ENCODE peak calls at places on chromosomes 12 and 14, in seven cellular contexts. F is ovary, W is esophagus squamous epithelium, X is SK-N-SH, G is tibial artery, M is A549, S is AG04450. H is an unnamed sample.

GRCh38 chr14:102708494-102708893 is 68.8 kb upstream of the TRAF3 start:
- DNase-seq in F (no peak), W (no peak), X (no peak), G (no peak), M (no peak), S (no peak), H (no peak)

GRCh38 chr14:100804558-100805309 is 21.2 kb upstream of the MEG3 start:
- DNase-seq in F (no peak), W (no peak), X (no peak), G (no peak), M (no peak), S (no peak), H (no peak)

GRCh38 chr12:50425859-50426258 is 25.2 kb downstream of the LARP4 start:
- DNase-seq in F (no peak), W (no peak), X (no peak), G (no peak), M (no peak), S (no peak), H (peak)

GRCh38 chr14:38589747-38590350 is 334.0 kb upstream of the CLEC14A start:
- DNase-seq in F (no peak), W (no peak), X (no peak), G (no peak), M (no peak), S (no peak), H (no peak)

GRCh38 chr14:47040490-47040889 is 388.9 kb upstream of the RPL10L start:
- DNase-seq in F (no peak), W (no peak), X (no peak), G (no peak), M (peak), S (no peak), H (peak)

GRCh38 chr12:24894869-24895268 is 54.0 kb downstream of the BCAT1 start:
- DNase-seq in F (no peak), W (no peak), X (no peak), G (no peak), M (no peak), S (no peak), H (no peak)

GRCh38 chr12:77133566-77133965 is 68.2 kb upstream of the E2F7 start:
- DNase-seq in F (peak), W (no peak), X (no peak), G (no peak), M (peak), S (no peak), H (peak)

GRCh38 chr12:3694673-3695072 is 58.2 kb downstream of the CRACR2A start:
- DNase-seq in F (no peak), W (no peak), X (no peak), G (no peak), M (no peak), S (no peak), H (no peak)

GRCh38 chr14:98194821-98195220 is 1077.2 kb downstream of the BCL11B start:
- DNase-seq in F (no peak), W (no peak), X (no peak), G (no peak), M (no peak), S (no peak), H (no peak)

GRCh38 chr12:32589165-32589891 is 89.8 kb upstream of the DNM1L start:
- DNase-seq in F (no peak), W (no peak), X (no peak), G (no peak), M (no peak), S (no peak), H (no peak)

GRCh38 chr12:5691943-5692342 is 253.1 kb downstream of the ANO2 start:
- DNase-seq in F (no peak), W (no peak), X (no peak), G (no peak), M (no peak), S (no peak), H (no peak)

GRCh38 chr14:94173471-94173884 is 644 bp upstream of the PPP4R4 start:
- DNase-seq in F (no peak), W (no peak), X (no peak), G (no peak), M (no peak), S (no peak), H (no peak)

GRCh38 chr14:103523583-103523969 is 946 bp upstream of the CKB start:
- DNase-seq in F (no peak), W (no peak), X (no peak), G (no peak), M (no peak), S (no peak), H (no peak)

GRCh38 chr12:5807090-5807414 is 138.0 kb downstream of the ANO2 start:
- DNase-seq in F (no peak), W (no peak), X (no peak), G (no peak), M (no peak), S (no peak), H (no peak)

GRCh38 chr14:69008411-69008810 is 29.3 kb upstream of the ACTN1 start:
- DNase-seq in F (no peak), W (no peak), X (no peak), G (no peak), M (no peak), S (no peak), H (peak)

GRCh38 chr12:114835031-114835430 is 151.1 kb upstream of the TBX3 start:
- DNase-seq in F (no peak), W (no peak), X (no peak), G (no peak), M (no peak), S (peak), H (peak)

GRCh38 chr14:34203271-34203722 is 252.4 kb upstream of the EGLN3 start:
- DNase-seq in F (no peak), W (no peak), X (no peak), G (no peak), M (peak), S (no peak), H (no peak)

GRCh38 chr12:105214141-105214540 is 21.8 kb downstream of the APPL2 start:
- DNase-seq in F (no peak), W (no peak), X (no peak), G (no peak), M (peak), S (no peak), H (peak)

GRCh38 chr14:57725399-57726077 is 140.4 kb downstream of the SLC35F4 start:
- DNase-seq in F (no peak), W (no peak), X (no peak), G (no peak), M (peak), S (no peak), H (peak)

GRCh38 chr14:76710093-76711010 is 50.9 kb upstream of the VASH1 start:
- DNase-seq in F (no peak), W (no peak), X (peak), G (no peak), M (peak), S (peak), H (peak)

GRCh38 chr12:110256780-110257431 is 24.1 kb upstream of the ATP2A2 start:
- DNase-seq in F (no peak), W (no peak), X (no peak), G (peak), M (peak), S (no peak), H (peak)

GRCh38 chr14:68476212-68476964 is 316.5 kb downstream of the ZFP36L1 start:
- DNase-seq in F (no peak), W (no peak), X (no peak), G (peak), M (peak), S (peak), H (no peak)

GRCh38 chr14:51398898-51399297 is 158.9 kb downstream of the TMX1 start:
- DNase-seq in F (no peak), W (no peak), X (no peak), G (no peak), M (peak), S (peak), H (no peak)

GRCh38 chr12:104865080-104865479 is 93.0 kb downstream of the SLC41A2 start:
- DNase-seq in F (no peak), W (no peak), X (no peak), G (no peak), M (no peak), S (no peak), H (no peak)

GRCh38 chr14:99574099-99574880 is 29.7 kb downstream of the CCDC85C start:
- DNase-seq in F (peak), W (no peak), X (peak), G (no peak), M (peak), S (peak), H (peak)

GRCh38 chr12:120445911-120446909 is at the start of the genes GATC and TRIAP1:
- DNase-seq in F (peak), W (peak), X (peak), G (peak), M (peak), S (no peak), H (peak)

GRCh38 chr12:14904854-14905253 is 19.2 kb upstream of the MGP start:
- DNase-seq in F (no peak), W (no peak), X (no peak), G (no peak), M (no peak), S (no peak), H (no peak)

GRCh38 chr12:124754949-124755800 is 108.5 kb downstream of the SCARB1 start:
- DNase-seq in F (peak), W (no peak), X (peak), G (peak), M (no peak), S (no peak), H (no peak)

GRCh38 chr14:38073641-38074040 is 134.1 kb upstream of the SSTR1 start:
- DNase-seq in F (no peak), W (no peak), X (no peak), G (no peak), M (no peak), S (no peak), H (no peak)

GRCh38 chr14:61631044-61631692 is 64.1 kb upstream of the HIF1A start:
- DNase-seq in F (no peak), W (no peak), X (no peak), G (no peak), M (no peak), S (no peak), H (no peak)

GRCh38 chr12:53219116-53219955 is 12.3 kb upstream of the ITGB7 start:
- DNase-seq in F (no peak), W (no peak), X (no peak), G (peak), M (peak), S (no peak), H (no peak)

GRCh38 chr12:57621497-57622292 is 10.5 kb downstream of the ARHGEF25 start:
- DNase-seq in F (peak), W (no peak), X (peak), G (peak), M (peak), S (no peak), H (peak)

GRCh38 chr12:50221228-50222008 is 54.2 kb upstream of the CERS5 start:
- DNase-seq in F (no peak), W (no peak), X (peak), G (no peak), M (peak), S (peak), H (peak)

GRCh38 chr12:109827566-109828550 is 5.3 kb downstream of the TRPV4 start:
- DNase-seq in F (no peak), W (no peak), X (no peak), G (peak), M (no peak), S (no peak), H (peak)

DNA sequence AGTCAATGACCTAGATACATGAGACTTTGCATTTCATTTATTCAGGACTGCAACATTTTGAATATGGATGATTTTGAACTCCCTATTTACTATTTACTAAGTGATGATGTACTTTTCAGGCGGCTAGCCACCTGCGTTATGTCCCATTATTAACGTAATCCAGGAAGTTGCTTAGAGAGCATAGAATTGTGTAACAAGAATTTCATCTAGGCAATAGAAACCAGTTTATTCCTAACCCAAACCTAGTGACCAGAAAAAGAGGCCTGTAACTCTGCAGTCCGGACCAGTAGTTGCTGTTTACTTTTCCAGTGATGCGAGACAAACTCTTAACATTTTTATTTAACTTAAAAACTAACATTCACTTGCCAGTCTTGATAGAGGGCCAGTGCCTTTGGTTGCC is 12.3 kb downstream of the NUDT4 start:
- DNase-seq in F (no peak), W (no peak), X (no peak), G (no peak), M (no peak), S (no peak), H (no peak)
- H3K4me3 ChIP-seq in F (no peak), W (no peak), X (no peak), G (no peak), M (no peak), S (no peak), H (no peak)

GRCh38 chr14:32202941-32203882 is at the start of gene RNU6-8:
- DNase-seq in F (peak), W (peak), X (peak), G (peak), M (peak), S (peak), H (peak)

GRCh38 chr14:32201196-32201815 is 539 bp upstream of the RNU6-7 start:
- DNase-seq in F (peak), W (peak), X (peak), G (peak), M (peak), S (no peak), H (peak)

GRCh38 chr14:32201816-32202467 is at the start of gene RNU6-7:
- DNase-seq in F (peak), W (no peak), X (peak), G (peak), M (peak), S (no peak), H (peak)

GRCh38 chr14:32203928-32204357 is 874 bp upstream of the RNU6-8 start:
- DNase-seq in F (peak), W (no peak), X (peak), G (no peak), M (peak), S (no peak), H (no peak)

GRCh38 chr14:32202468-32202865 is 602 bp downstream of the RNU6-8 start:
- DNase-seq in F (no peak), W (no peak), X (peak), G (no peak), M (peak), S (no peak), H (peak)
- H3K27ac ChIP-seq in F (peak), W (peak), X (peak), G (peak), M (peak), S (no peak), H (peak)

GRCh38 chr12:19412844-19413243 is 26.4 kb upstream of the AEBP2 start:
- DNase-seq in F (no peak), W (no peak), X (no peak), G (peak), M (no peak), S (no peak), H (no peak)
- H3K4me3 ChIP-seq in F (no peak), W (no peak), X (no peak), G (peak), M (no peak), S (no peak), H (no peak)

GRCh38 chr12:62676521-62677307 is 210.1 kb downstream of the MON2 start:
- DNase-seq in F (no peak), W (no peak), X (no peak), G (no peak), M (no peak), S (no peak), H (no peak)
- H3K27ac ChIP-seq in F (no peak), W (no peak), X (no peak), G (no peak), M (no peak), S (no peak), H (no peak)

DNA sequence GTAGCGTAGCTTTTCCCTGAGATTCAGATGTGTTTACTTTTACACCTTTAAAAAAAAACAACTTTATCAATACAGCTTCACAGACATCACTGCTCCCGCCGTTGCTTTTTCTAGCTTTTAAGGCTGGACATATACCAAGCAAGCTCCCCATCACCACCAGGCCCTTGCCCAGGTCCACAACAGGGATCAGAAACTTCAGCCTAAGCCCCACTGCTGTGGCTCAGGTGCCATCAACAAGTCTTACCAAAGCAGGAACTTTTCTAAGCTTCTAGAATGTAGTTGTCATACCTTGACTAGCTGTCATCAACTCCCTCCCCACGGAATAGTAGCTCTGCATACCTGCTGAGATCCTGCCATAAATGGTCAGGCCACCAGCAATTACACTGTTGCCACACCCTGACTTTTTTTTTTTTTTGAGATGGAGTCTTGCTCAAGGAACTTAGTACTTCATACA is 20.0 kb upstream of the ADIPOR2 start:
- DNase-seq in F (no peak), W (no peak), X (no peak), G (no peak), M (no peak), S (no peak), H (no peak)
- H3K4me3 ChIP-seq in F (no peak), W (no peak), X (no peak), G (no peak), M (no peak), S (no peak), H (no peak)

GRCh38 chr12:89384750-89385273 is 32.5 kb upstream of the DUSP6 start:
- DNase-seq in F (no peak), W (no peak), X (no peak), G (no peak), M (no peak), S (no peak), H (no peak)
- H3K27ac ChIP-seq in F (no peak), W (peak), X (peak), G (peak), M (no peak), S (no peak), H (peak)

DNA sequence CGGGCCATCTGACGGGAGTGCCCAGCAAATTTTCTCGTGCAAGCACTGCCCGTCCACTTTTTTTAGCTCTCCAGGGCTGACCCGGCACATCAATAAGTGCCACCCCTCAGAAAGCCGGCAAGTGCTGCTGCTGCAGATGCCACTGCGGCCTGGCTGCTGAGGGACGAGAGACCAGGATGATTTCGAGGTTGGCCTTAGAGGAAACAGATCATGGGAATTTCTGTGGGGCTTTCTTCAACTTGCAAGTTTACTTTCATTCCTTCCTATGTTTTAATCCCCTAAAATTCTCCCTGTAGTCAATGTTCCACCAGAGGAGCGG is 1.8 kb downstream of the INSM2 start:
- DNase-seq in F (no peak), W (no peak), X (no peak), G (no peak), M (no peak), S (no peak), H (no peak)
- H3K4me3 ChIP-seq in F (no peak), W (peak), X (peak), G (no peak), M (no peak), S (no peak), H (no peak)

GRCh38 chr12:101604132-101604531 is 9.4 kb downstream of the MYBPC1 start:
- DNase-seq in F (no peak), W (no peak), X (no peak), G (no peak), M (no peak), S (no peak), H (no peak)

GRCh38 chr12:101612162-101612916 is 17.6 kb downstream of the MYBPC1 start:
- DNase-seq in F (no peak), W (no peak), X (no peak), G (no peak), M (no peak), S (no peak), H (no peak)

GRCh38 chr12:101608301-101609133 is 13.7 kb downstream of the MYBPC1 start:
- DNase-seq in F (no peak), W (no peak), X (no peak), G (no peak), M (no peak), S (no peak), H (no peak)

GRCh38 chr12:101607894-101608293 is 13.1 kb downstream of the MYBPC1 start:
- DNase-seq in F (no peak), W (no peak), X (no peak), G (no peak), M (no peak), S (no peak), H (no peak)

GRCh38 chr12:101609198-101609597 is 14.4 kb downstream of the MYBPC1 start:
- DNase-seq in F (no peak), W (no peak), X (no peak), G (no peak), M (no peak), S (no peak), H (no peak)
- H3K27ac ChIP-seq in F (no peak), W (no peak), X (no peak), G (no peak), M (no peak), S (no peak), H (no peak)